ENCODE peak calls at places on chromosomes 13 and 19, in five cellular contexts. X is fibroblast of pulmonary artery, K is nephron progenitor cell, S is GM13977, G is head of caudate nucleus. O is an unnamed sample.

GRCh38 chr13:112875627-112876026 is 93.4 kb upstream of the MCF2L start:
- DNase-seq in X (no peak), K (no peak), S (no peak), G (no peak), O (no peak)

GRCh38 chr19:30091856-30092255 is 149.8 kb downstream of the URI1 start:
- DNase-seq in X (no peak), K (no peak), S (no peak), G (no peak), O (no peak)

GRCh38 chr13:113786262-113786841 is 27.3 kb downstream of the TMEM255B start:
- DNase-seq in X (peak; percentile 73), K (no peak), S (no peak), G (no peak), O (peak; percentile 29)

GRCh38 chr19:4234862-4235201 is 5.5 kb downstream of the EBI3 start:
- DNase-seq in X (no peak), K (no peak), S (no peak), G (no peak), O (no peak)

GRCh38 chr13:67343777-67344176 is 113.6 kb upstream of the PCDH9 start:
- DNase-seq in X (no peak), K (no peak), S (no peak), G (no peak), O (no peak)

GRCh38 chr13:64007334-64007733 is 2591.7 kb upstream of the PCDH20 start:
- DNase-seq in X (peak; percentile 14), K (no peak), S (no peak), G (no peak), O (no peak)

GRCh38 chr13:111475488-111475887 is 155.0 kb downstream of the TEX29 start:
- DNase-seq in X (no peak), K (no peak), S (no peak), G (no peak), O (no peak)

GRCh38 chr19:35368378-35368777 is 2.5 kb upstream of the GPR42 start:
- DNase-seq in X (no peak), K (no peak), S (no peak), G (no peak), O (no peak)

GRCh38 chr19:6418562-6418932 is 6.1 kb downstream of the KHSRP start:
- DNase-seq in X (no peak), K (no peak), S (no peak), G (no peak), O (no peak)

GRCh38 chr19:7729831-7730285 is 2.1 kb downstream of the CLEC4G start:
- DNase-seq in X (no peak), K (peak; percentile 13), S (no peak), G (no peak), O (no peak)

GRCh38 chr13:114146629-114147028 is 14.2 kb upstream of the RASA3 start:
- DNase-seq in X (no peak), K (no peak), S (no peak), G (no peak), O (no peak)

GRCh38 chr13:22793598-22794134 is 387.1 kb upstream of the SGCG start:
- DNase-seq in X (no peak), K (peak; percentile 17), S (no peak), G (no peak), O (no peak)

GRCh38 chr19:15866646-15867045 is 31.2 kb downstream of the CYP4F2 start:
- DNase-seq in X (no peak), K (no peak), S (no peak), G (no peak), O (no peak)

GRCh38 chr13:95217920-95218830 is 83.1 kb downstream of the ABCC4 start:
- DNase-seq in X (no peak), K (no peak), S (no peak), G (no peak), O (no peak)

GRCh38 chr19:47518854-47519253 is 4.0 kb upstream of the NAPA start:
- DNase-seq in X (no peak), K (no peak), S (no peak), G (no peak), O (no peak)

GRCh38 chr19:53961523-53962345 is 1.0 kb upstream of the CACNG8 start:
- DNase-seq in X (peak; percentile 81), K (peak; percentile 23), S (no peak), G (no peak), O (no peak)

GRCh38 chr13:48829536-48829935 is 146.2 kb upstream of the FNDC3A start:
- DNase-seq in X (no peak), K (no peak), S (no peak), G (no peak), O (no peak)

GRCh38 chr13:108816381-108816780 is 187.0 kb downstream of the MYO16 start:
- DNase-seq in X (peak; percentile 18), K (no peak), S (no peak), G (no peak), O (no peak)

GRCh38 chr13:98549006-98549727 is 27.7 kb downstream of the STK24 start:
- DNase-seq in X (peak; percentile 90), K (no peak), S (no peak), G (no peak), O (peak; percentile 88)

GRCh38 chr19:13241321-13242104 is 91.3 kb downstream of the IER2 start:
- DNase-seq in X (no peak), K (no peak), S (peak; percentile 42), G (peak; percentile 71), O (no peak)